ENCODE peak calls at places on chromosomes 13 and 19, in nine cellular contexts. R is activated naive CD8-positive, alpha-beta T cell treated with anti-CD3 and anti-CD28 coated beads for 36 hours; L is COR-L47; N is NCI-H510A treated with DMSO at 0.1 percent for 48 hours; C is neural crest cell; I is NCI-H460; S is GM04503; A is activated CD8-positive, alpha-beta memory T cell treated with anti-CD3 and anti-CD28 coated beads, Interleukin-2, amount 50 U/mL, for 48 hours; M is uterus. V is an unnamed sample.

GRCh38 chr13:100584901-100585300 is 3.7 kb downstream of the GGACT start:
- DNase-seq in R (peak; percentile 9), L (no peak), N (no peak), C (no peak), I (no peak), S (no peak), A (no peak), M (no peak), V (no peak)

GRCh38 chr13:45333251-45333972 is 7.6 kb downstream of the TPT1 start:
- DNase-seq in R (no peak), L (no peak), N (no peak), C (no peak), I (no peak), S (no peak), A (no peak), M (no peak), V (no peak)

GRCh38 chr13:22926176-22927007 is 254.4 kb upstream of the SGCG start:
- DNase-seq in R (no peak), L (no peak), N (peak; percentile 37), C (no peak), I (peak; percentile 43), S (no peak), A (no peak), M (peak; percentile 87), V (peak; percentile 79)

GRCh38 chr13:113157206-113157928 is 1.1 kb upstream of the PROZ start:
- DNase-seq in R (no peak), L (no peak), N (no peak), C (no peak), I (no peak), S (no peak), A (peak; percentile 26), M (no peak), V (no peak)

GRCh38 chr13:45537506-45537905 is 72.8 kb downstream of the COG3 start:
- DNase-seq in R (no peak), L (no peak), N (no peak), C (no peak), I (no peak), S (no peak), A (no peak), M (no peak), V (no peak)

GRCh38 chr13:114022876-114023275 is 49.0 kb upstream of the C13orf46 start:
- DNase-seq in R (no peak), L (no peak), N (no peak), C (no peak), I (no peak), S (no peak), A (no peak), M (no peak), V (no peak)

GRCh38 chr19:29620931-29621351 is 14.9 kb downstream of the POP4 start:
- DNase-seq in R (peak; percentile 69), L (no peak), N (no peak), C (no peak), I (no peak), S (no peak), A (peak; percentile 82), M (no peak), V (no peak)

GRCh38 chr19:55258476-55258827 is 365 bp downstream of the PPP6R1 start:
- DNase-seq in R (peak; percentile 61), L (no peak), N (no peak), C (peak; percentile 22), I (no peak), S (no peak), A (peak; percentile 76), M (no peak), V (no peak)

GRCh38 chr13:27907139-27907787 is 12.5 kb upstream of the PDX1 start:
- DNase-seq in R (no peak), L (no peak), N (no peak), C (no peak), I (no peak), S (no peak), A (no peak), M (no peak), V (no peak)

GRCh38 chr19:6536138-6536671 is 5.4 kb downstream of the TNFSF9 start:
- DNase-seq in R (peak; percentile 83), L (peak; percentile 3), N (no peak), C (no peak), I (no peak), S (no peak), A (peak; percentile 89), M (no peak), V (peak; percentile 73)

GRCh38 chr13:21998279-21998678 is 327.4 kb downstream of the FGF9 start:
- DNase-seq in R (no peak), L (no peak), N (peak; percentile 2), C (no peak), I (no peak), S (no peak), A (no peak), M (no peak), V (no peak)

GRCh38 chr19:17504030-17504429 is 7.4 kb upstream of the PGLS start:
- DNase-seq in R (no peak), L (no peak), N (no peak), C (no peak), I (no peak), S (no peak), A (no peak), M (no peak), V (no peak)

GRCh38 chr19:52191374-52191773 is 1.5 kb downstream of the PPP2R1A start:
- DNase-seq in R (no peak), L (no peak), N (no peak), C (no peak), I (no peak), S (no peak), A (no peak), M (no peak), V (no peak)

GRCh38 chr13:66329988-66330429 is 900.1 kb downstream of the PCDH9 start:
- DNase-seq in R (no peak), L (peak; percentile 75), N (no peak), C (no peak), I (no peak), S (no peak), A (no peak), M (no peak), V (no peak)